ENCODE peak calls at places on chromosomes 12 and 14, in six cellular contexts. U is K562, W is suprapubic skin, J is sigmoid colon, G is ovary, O is transverse colon. H is an unnamed sample.
A peak's percentile ranks its signal among the peaks of the same experiment; 100 is the strongest.

GRCh38 chr12:2215709-2216560 is 163.1 kb downstream of the CACNA1C start:
- DNase-seq in U (no peak), W (no peak), J (no peak), G (no peak), O (no peak), H (no peak)

GRCh38 chr12:10705655-10706054 is 17.5 kb downstream of the YBX3 start:
- DNase-seq in U (no peak), W (no peak), J (no peak), G (no peak), O (no peak), H (no peak)

GRCh38 chr14:68084256-68084655 is 264.7 kb downstream of the RAD51B start:
- DNase-seq in U (no peak), W (no peak), J (no peak), G (no peak), O (no peak), H (no peak)

GRCh38 chr14:100979780-100980179 is 76.3 kb upstream of the RTL1 start:
- DNase-seq in U (no peak), W (no peak), J (no peak), G (no peak), O (no peak), H (no peak)

GRCh38 chr12:25100203-25100602 is 94.8 kb downstream of the DNAI7 start:
- DNase-seq in U (no peak), W (no peak), J (no peak), G (no peak), O (no peak), H (no peak)

GRCh38 chr12:92735131-92735721 is 32.4 kb downstream of the PLEKHG7 start:
- DNase-seq in U (no peak), W (no peak), J (no peak), G (no peak), O (no peak), H (no peak)

GRCh38 chr14:76811561-76811960 is 1.1 kb downstream of the ANGEL1 start:
- DNase-seq in U (no peak), W (no peak), J (no peak), G (no peak), O (no peak), H (no peak)

GRCh38 chr12:6324936-6325750 is 14.7 kb downstream of the PLEKHG6 start:
- DNase-seq in U (no peak), W (no peak), J (no peak), G (no peak), O (no peak), H (no peak)

GRCh38 chr12:9367201-9367600 is 159.0 kb upstream of the PZP start:
- DNase-seq in U (no peak), W (no peak), J (no peak), G (no peak), O (no peak), H (no peak)

GRCh38 chr14:65486856-65487255 is 74.3 kb downstream of the FUT8 start:
- DNase-seq in U (no peak), W (no peak), J (no peak), G (no peak), O (no peak), H (no peak)

GRCh38 chr14:41925409-41925808 is 318.7 kb downstream of the LRFN5 start:
- DNase-seq in U (no peak), W (no peak), J (no peak), G (no peak), O (no peak), H (no peak)

GRCh38 chr12:51246254-51246853 is 7.7 kb downstream of the DAZAP2 start:
- DNase-seq in U (peak; percentile 29), W (no peak), J (no peak), G (no peak), O (peak; percentile 17), H (no peak)
- TF ChIP-seq EP300 in U (peak; percentile 90), W (no peak), J (no peak), G (no peak), O (no peak), H (peak; percentile 43)

GRCh38 chr12:124753993-124754392 is 109.7 kb downstream of the SCARB1 start:
- DNase-seq in U (no peak), W (no peak), J (no peak), G (no peak), O (no peak), H (no peak)

GRCh38 chr12:124755801-124756148 is 107.9 kb downstream of the SCARB1 start:
- DNase-seq in U (no peak), W (no peak), J (no peak), G (no peak), O (no peak), H (no peak)

GRCh38 chr12:124756151-124756550 is 107.5 kb downstream of the SCARB1 start:
- DNase-seq in U (no peak), W (no peak), J (no peak), G (no peak), O (no peak), H (no peak)

GRCh38 chr12:124754491-124754890 is 109.2 kb downstream of the SCARB1 start:
- DNase-seq in U (no peak), W (no peak), J (no peak), G (no peak), O (no peak), H (no peak)

GRCh38 chr12:124754949-124755800 is 108.5 kb downstream of the SCARB1 start:
- DNase-seq in U (no peak), W (peak; percentile 92), J (peak; percentile 98), G (peak; percentile 89), O (peak; percentile 73), H (peak; percentile 86)
- TF ChIP-seq EP300 in U (no peak), W (peak; percentile 76), J (peak; percentile 96), G (no peak), O (peak; percentile 80), H (peak; percentile 94)

DNA sequence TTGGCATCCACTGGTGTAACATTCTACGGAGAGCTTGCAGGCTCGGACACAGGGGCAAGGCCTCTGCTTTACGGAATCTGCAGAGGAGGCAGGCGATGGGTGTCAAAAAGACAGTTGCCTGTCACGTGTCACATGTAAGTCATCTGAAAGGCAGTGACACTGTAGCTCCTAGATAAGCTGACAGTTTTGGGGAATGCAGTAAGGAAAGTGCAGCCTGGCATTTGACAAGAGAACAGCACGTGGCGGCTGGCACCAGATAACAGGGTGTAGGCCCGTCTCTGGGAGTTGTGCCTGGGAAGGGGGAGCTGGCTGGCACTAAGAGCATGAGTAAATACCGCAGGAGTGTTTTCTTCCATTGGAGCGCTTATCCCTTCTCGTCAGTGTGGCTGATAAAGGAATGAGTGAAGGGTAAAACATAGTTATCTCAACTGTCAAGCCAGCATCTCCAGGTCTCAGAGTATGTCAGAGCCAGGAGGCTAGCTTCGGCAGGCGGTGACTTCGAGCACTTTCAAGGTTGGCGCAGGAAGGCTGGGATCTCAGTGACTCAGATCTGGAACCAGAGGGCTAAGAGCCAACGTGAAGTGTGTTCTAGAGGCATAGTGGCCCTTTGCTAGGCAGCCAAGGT is 26.1 kb downstream of the ADCK1 start:
- DNase-seq in U (peak; percentile 33), W (no peak), J (no peak), G (no peak), O (no peak), H (no peak)
- TF ChIP-seq EP300 in U (peak; percentile 84), W (no peak), J (no peak), G (no peak), O (no peak), H (no peak)

DNA sequence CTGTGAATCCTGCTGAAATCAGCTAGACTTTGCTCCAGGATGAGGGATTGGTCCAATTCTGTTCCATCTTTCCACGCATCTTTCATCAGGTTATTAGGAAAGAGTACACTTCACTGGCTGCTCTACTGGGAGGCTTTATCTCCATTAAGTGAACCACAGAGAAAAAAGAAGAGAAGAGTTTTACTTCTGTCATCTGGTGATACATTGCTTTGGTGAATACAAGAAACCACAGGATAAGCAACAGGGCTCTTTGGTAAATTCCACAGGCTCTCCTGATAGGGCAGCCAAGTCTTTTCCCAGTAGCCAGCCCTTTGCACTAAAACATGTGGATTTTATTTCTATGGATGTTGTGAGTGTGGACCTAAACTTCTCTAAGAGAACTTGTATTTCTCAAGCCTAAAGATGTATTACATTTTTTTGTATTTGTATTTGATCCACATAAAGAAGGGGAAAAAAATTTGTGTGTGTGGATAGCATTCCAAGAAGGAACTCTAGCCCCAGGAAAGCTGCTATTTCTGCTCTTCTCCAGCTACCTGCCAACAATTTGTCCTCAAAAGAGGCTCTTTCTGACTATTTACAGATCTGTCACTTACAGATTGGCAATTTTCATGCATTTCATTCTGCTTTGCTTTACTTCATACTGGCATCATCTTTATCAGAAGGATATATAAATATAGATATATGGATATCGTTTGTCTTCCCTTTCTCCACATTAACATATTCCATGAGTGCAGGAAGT is 1117.6 kb upstream of the TMEM132C start:
- DNase-seq in U (no peak), W (no peak), J (no peak), G (no peak), O (no peak), H (no peak)
- TF ChIP-seq EP300 in U (no peak), W (no peak), J (no peak), G (no peak), O (no peak), H (no peak)